ENCODE peak calls at places on chromosomes 1 and 21, in four cellular contexts. A is SK-N-SH, F is K562, M is HepG2. O is an unnamed sample.

GRCh38 chr1:94739521-94740061 is 80.6 kb upstream of the SLC44A3 start:
- DNase-seq in F (no peak), A (no peak), M (no peak), O (no peak)

GRCh38 chr1:87330201-87330953 is 1.7 kb downstream of the LMO4 start:
- DNase-seq in F (peak), M (no peak), A (no peak), O (no peak)

GRCh38 chr1:222794656-222795474 is 20.0 kb upstream of the DISP1 start:
- DNase-seq in A (no peak), F (no peak), M (no peak), O (no peak)

GRCh38 chr1:190478193-190479007 is 736 bp upstream of the BRINP3 start:
- DNase-seq in F (no peak), M (no peak), A (peak), O (peak)

GRCh38 chr1:63108226-63108625 is 214.1 kb upstream of the FOXD3 start:
- DNase-seq in F (no peak), A (no peak), M (no peak), O (no peak)

GRCh38 chr21:41928621-41929220 is 25.1 kb downstream of the C2CD2 start:
- DNase-seq in M (no peak), A (no peak), F (no peak), O (no peak)

GRCh38 chr21:34362136-34362444 is 1.7 kb upstream of the KCNE2 start:
- DNase-seq in M (no peak), F (no peak), A (no peak), O (no peak)

GRCh38 chr1:217091601-217092000 is 368.4 kb upstream of the ESRRG start:
- DNase-seq in A (no peak), M (no peak), F (no peak), O (no peak)

GRCh38 chr1:91803133-91803532 is 82.8 kb downstream of the TGFBR3 start:
- DNase-seq in M (no peak), A (no peak), F (no peak), O (no peak)

GRCh38 chr1:190169311-190170067 is 308.2 kb downstream of the BRINP3 start:
- DNase-seq in M (no peak), A (no peak), F (no peak), O (no peak)

GRCh38 chr1:202577381-202577780 is 132.9 kb downstream of the SYT2 start:
- DNase-seq in A (no peak), F (peak), M (no peak), O (no peak)

GRCh38 chr1:1213153-1213918 is 617 bp downstream of the TNFRSF4 start:
- DNase-seq in M (no peak), A (peak), F (no peak), O (no peak)

GRCh38 chr21:35284199-35284598 is 235.1 kb upstream of the RUNX1 start:
- DNase-seq in A (no peak), F (no peak), M (no peak), O (no peak)

GRCh38 chr1:173267453-173267945 is 60.4 kb upstream of the TNFSF4 start:
- DNase-seq in A (no peak), M (no peak), F (no peak), O (no peak)

GRCh38 chr1:113976609-113977278 is 2.5 kb upstream of the OLFML3 start:
- DNase-seq in M (peak), A (peak), F (peak), O (peak)

GRCh38 chr1:7338439-7338838 is 432.7 kb upstream of the VAMP3 start:
- DNase-seq in M (no peak), A (no peak), F (no peak), O (no peak)

GRCh38 chr1:98298319-98298718 is 363.2 kb upstream of the SNX7 start:
- DNase-seq in M (no peak), F (no peak), A (no peak), O (no peak)

GRCh38 chr1:47507921-47508894 is 70.4 kb downstream of the FOXD2 start:
- DNase-seq in F (peak), A (peak), M (peak), O (no peak)

GRCh38 chr1:160101037-160101716 is 2.8 kb upstream of the IGSF8 start:
- DNase-seq in M (peak), A (peak), F (peak), O (peak)

GRCh38 chr1:153733970-153734369 is 6.1 kb downstream of the INTS3 start:
- DNase-seq in F (no peak), M (no peak), A (no peak), O (no peak)

GRCh38 chr21:32335601-32336575 is 37.2 kb downstream of the MRAP start:
- DNase-seq in M (no peak), F (no peak), A (no peak), O (no peak)

GRCh38 chr1:247131236-247131635 is 27.1 kb upstream of the ZNF669 start:
- DNase-seq in F (no peak), A (no peak), M (no peak), O (no peak)

GRCh38 chr21:35203093-35204021 is 154.3 kb upstream of the RUNX1 start:
- DNase-seq in M (no peak), A (no peak), F (no peak), O (no peak)

GRCh38 chr1:201648066-201648910 is 109.4 kb downstream of the NAV1 start:
- DNase-seq in M (no peak), F (peak), A (peak), O (no peak)

GRCh38 chr21:42117229-42118048 is 46.3 kb downstream of the UMODL1 start:
- DNase-seq in M (peak), F (peak), A (peak), O (peak)

GRCh38 chr1:41696381-41696780 is 211.9 kb upstream of the EDN2 start:
- DNase-seq in A (peak), F (no peak), M (no peak), O (no peak)

GRCh38 chr1:99850458-99850974 is 355 bp downstream of the AGL start:
- DNase-seq in F (no peak), A (no peak), M (no peak), O (no peak)

GRCh38 chr21:33273044-33273443 is 6.9 kb downstream of the IL10RB start:
- DNase-seq in M (no peak), F (no peak), A (no peak), O (no peak)

GRCh38 chr1:227884370-227885134 is 63.2 kb downstream of the WNT9A start:
- DNase-seq in F (peak), M (no peak), A (peak), O (no peak)

GRCh38 chr1:30822966-30823581 is 65.5 kb upstream of the LAPTM5 start:
- DNase-seq in M (no peak), A (no peak), F (no peak), O (no peak)

GRCh38 chr1:2479186-2479585 is 3.1 kb downstream of the PLCH2 start:
- DNase-seq in A (no peak), M (no peak), F (no peak), O (no peak)

GRCh38 chr1:16076871-16077250 is 3.4 kb upstream of the FAM131C start:
- DNase-seq in F (no peak), A (peak), M (no peak), O (peak)

GRCh38 chr1:241976264-241976663 is 18.7 kb downstream of the BECN2 start:
- DNase-seq in A (no peak), F (peak), M (no peak), O (no peak)

GRCh38 chr1:235908742-235909520 is 42.2 kb upstream of the LYST start:
- DNase-seq in A (no peak), M (no peak), F (no peak), O (peak)

GRCh38 chr1:176602388-176603004 is 139.5 kb downstream of the PAPPA2 start:
- DNase-seq in F (no peak), A (no peak), M (no peak), O (no peak)

GRCh38 chr1:31704261-31705079 is 653 bp upstream of the COL16A1 start:
- DNase-seq in M (peak), F (no peak), A (peak), O (no peak)

GRCh38 chr1:229875086-229875485 is 192.0 kb upstream of the GALNT2 start:
- DNase-seq in A (no peak), M (no peak), F (no peak), O (no peak)
- TF ChIP-seq ELF1 in A (no peak), M (no peak), F (no peak), O (no peak)

GRCh38 chr1:205241366-205242030 is 13.8 kb downstream of the TMCC2 start:
- DNase-seq in F (no peak), M (no peak), A (no peak), O (no peak)

GRCh38 chr1:205240118-205240517 is 12.4 kb downstream of the TMCC2 start:
- DNase-seq in M (no peak), F (no peak), A (no peak), O (no peak)

GRCh38 chr1:205237526-205238484 is 10.1 kb downstream of the TMCC2 start:
- DNase-seq in F (peak), A (no peak), M (no peak), O (no peak)

GRCh38 chr1:205240569-205240968 is 12.8 kb downstream of the TMCC2 start:
- DNase-seq in A (no peak), F (no peak), M (no peak), O (no peak)

DNA sequence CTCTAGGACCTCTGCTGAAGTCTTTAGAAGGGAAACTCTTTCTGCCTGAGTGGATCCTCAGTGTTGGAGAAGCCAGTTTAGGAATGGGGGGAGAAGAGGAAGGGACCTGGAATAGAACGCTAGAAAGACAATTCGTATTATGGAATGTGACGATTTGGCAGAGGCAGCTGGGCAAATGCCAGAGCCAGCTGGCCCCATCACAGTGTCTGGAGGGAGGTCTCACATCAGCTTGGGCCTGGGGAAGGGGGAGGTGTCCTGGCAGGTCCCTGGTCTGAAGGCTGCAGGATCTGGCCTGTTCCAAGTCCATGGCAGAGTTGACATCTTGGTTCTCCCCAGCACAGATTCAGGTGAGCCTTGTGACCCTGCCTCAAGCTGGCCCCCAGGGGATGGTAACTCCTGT is 11.3 kb downstream of the TMCC2 start:
- DNase-seq in M (no peak), A (no peak), F (no peak), O (no peak)
- TF ChIP-seq ELF1 in M (no peak), A (no peak), F (no peak), O (no peak)

GRCh38 chr1:206047271-206047670 is 5.7 kb upstream of the RHEX start:
- DNase-seq in M (no peak), F (no peak), A (no peak), O (no peak)

GRCh38 chr1:206049919-206050600 is 2.9 kb upstream of the RHEX start:
- DNase-seq in A (no peak), F (no peak), M (no peak), O (no peak)

GRCh38 chr1:206048582-206048981 is 4.4 kb upstream of the RHEX start:
- DNase-seq in F (no peak), A (no peak), M (peak), O (no peak)

GRCh38 chr1:206049293-206049692 is 3.7 kb upstream of the RHEX start:
- DNase-seq in F (no peak), A (no peak), M (no peak), O (no peak)

DNA sequence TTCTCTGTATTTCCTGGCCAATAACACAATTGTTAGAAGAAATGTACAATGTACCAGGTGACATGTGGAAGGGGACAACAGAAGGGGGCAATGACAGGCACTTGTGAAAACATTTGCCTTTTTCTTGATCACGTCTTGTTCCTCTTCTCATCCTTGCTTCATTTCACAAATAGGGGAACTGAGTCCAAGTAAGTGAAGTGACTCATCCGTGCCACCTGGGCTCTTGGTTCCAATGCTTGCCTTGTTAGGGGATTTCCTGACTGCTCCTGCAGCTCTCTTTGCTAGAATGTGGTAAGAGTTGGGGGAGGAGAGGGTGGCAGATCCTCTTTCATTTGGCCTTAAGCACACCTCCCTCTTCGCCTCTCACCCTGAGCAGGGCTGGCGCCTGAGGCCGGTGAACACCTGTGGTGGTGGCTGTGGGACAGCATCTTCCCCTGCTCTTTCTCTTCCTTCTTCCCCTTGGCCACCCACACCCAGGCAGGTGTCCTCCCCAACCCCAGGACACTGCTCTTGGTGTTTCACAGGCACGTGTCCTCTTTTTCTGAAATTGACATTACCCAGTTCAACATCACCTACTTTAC is 2.2 kb upstream of the RHEX start:
- DNase-seq in M (no peak), A (no peak), F (no peak), O (no peak)
- TF ChIP-seq ELF1 in M (no peak), A (no peak), F (no peak), O (no peak)

GRCh38 chr1:3900969-3901529 is 977 bp upstream of the C1orf174 start:
- DNase-seq in F (peak), A (peak), M (peak), O (peak)

GRCh38 chr1:3900150-3900968 is at the start of gene C1orf174:
- DNase-seq in M (peak), A (peak), F (peak), O (peak)

GRCh38 chr1:3898475-3898735 is 1.7 kb downstream of the C1orf174 start:
- DNase-seq in A (no peak), F (no peak), M (no peak), O (no peak)

GRCh38 chr1:3899776-3900149 is 309 bp downstream of the C1orf174 start:
- DNase-seq in A (peak), M (no peak), F (peak), O (no peak)

GRCh38 chr1:3898994-3899775 is 887 bp downstream of the C1orf174 start:
- DNase-seq in F (no peak), A (no peak), M (peak), O (no peak)
- TF ChIP-seq ELF1 in F (no peak), A (no peak), M (no peak), O (no peak)

DNA sequence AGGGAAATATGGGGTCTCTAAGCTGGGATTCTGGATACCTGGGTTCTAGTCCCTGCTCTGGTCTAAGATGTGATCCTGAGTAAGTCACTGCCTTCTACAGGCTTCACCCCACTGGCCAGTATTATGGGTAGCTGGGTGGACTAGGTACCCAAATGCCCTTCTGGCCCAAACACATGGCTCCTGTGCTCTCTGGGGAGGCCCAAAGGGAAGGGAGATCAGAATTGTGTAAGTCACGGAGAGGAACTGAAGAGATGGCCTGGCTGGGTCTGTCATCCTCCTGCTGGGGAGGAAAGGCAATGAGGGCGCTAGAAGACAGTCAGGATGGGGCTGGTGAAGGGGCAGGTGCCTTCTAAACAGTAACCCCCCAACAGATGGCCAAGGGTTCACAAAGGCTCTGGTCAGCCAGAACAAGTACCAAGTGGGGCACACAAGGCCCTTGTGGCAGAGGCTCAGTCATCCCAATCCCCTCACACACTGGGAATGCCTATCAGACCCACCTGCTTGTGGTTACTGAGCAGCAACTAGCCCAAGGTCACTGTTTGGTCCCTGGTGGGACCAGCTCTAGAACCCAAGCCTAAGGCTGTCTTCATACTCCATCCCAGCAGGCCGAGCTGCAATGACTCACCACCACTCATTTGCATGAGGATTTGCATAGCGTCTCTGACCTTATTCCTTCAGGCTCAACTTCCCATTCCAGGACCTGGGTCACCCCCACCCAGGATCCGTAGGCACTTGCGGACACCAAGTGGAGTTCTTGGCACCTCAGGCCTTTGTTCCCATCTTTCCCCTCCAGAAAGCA is 9.2 kb downstream of the MEF2D start:
- DNase-seq in F (peak), M (no peak), A (no peak), O (no peak)
- TF ChIP-seq ELF1 in F (no peak), M (no peak), A (no peak), O (no peak)

GRCh38 chr1:204628868-204629267 is 56.7 kb downstream of the LRRN2 start:
- DNase-seq in M (no peak), F (no peak), A (no peak), O (no peak)
- TF ChIP-seq ELF1 in M (no peak), F (no peak), A (no peak), O (no peak)

GRCh38 chr1:209190591-209191241 is 392.8 kb upstream of the CAMK1G start:
- DNase-seq in A (peak), F (peak), M (peak), O (peak)
- TF ChIP-seq ELF1 in A (no peak), F (no peak), M (no peak), O (no peak)

DNA sequence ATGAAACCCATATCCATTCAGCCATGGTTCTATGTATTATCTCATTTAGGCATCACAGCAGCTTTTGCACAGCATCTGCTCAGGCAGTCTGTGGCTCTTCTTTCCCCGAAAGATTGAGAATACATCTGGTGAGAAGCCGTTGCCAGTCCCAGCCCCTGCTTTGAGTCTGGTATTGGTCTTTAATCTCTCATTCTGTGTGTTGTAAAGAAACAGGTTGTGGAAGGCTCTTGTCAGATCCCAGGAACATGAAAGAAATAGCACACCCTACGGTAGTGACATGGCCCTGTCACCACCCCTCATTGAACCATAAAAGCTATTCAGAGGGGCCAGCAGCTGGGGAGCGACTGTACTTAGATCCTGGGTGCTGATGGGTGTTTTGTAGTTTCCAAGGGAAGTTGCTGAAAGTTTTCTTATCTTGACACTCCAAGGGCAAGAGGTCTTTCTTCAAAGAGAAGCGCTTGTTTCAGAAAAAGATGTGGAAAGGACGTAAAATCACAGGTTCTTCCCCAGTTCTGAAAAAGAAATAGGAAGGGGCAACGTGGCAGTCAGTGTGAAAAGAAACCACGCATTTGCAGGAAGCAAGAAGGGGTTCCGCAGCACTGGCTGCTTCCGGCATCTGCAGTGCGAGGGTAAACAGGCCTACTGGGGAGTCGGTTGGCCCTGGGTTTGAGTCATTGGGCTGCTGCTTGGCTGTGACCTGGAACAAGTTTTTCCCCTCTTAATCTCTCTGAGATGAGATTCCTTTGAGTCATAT is 145.0 kb downstream of the DHRS3 start:
- DNase-seq in F (peak), M (no peak), A (no peak), O (no peak)
- TF ChIP-seq ELF1 in F (no peak), M (no peak), A (no peak), O (no peak)

GRCh38 chr1:42965339-42965738 is 6.7 kb upstream of the SLC2A1 start:
- DNase-seq in M (no peak), F (no peak), A (no peak), O (no peak)

GRCh38 chr1:42964032-42964812 is 5.6 kb upstream of the SLC2A1 start:
- DNase-seq in F (no peak), M (no peak), A (no peak), O (no peak)

GRCh38 chr1:42961560-42962091 is 3.0 kb upstream of the SLC2A1 start:
- DNase-seq in F (no peak), M (peak), A (no peak), O (no peak)

GRCh38 chr1:42962641-42963377 is 4.1 kb upstream of the SLC2A1 start:
- DNase-seq in M (peak), A (no peak), F (peak), O (no peak)

DNA sequence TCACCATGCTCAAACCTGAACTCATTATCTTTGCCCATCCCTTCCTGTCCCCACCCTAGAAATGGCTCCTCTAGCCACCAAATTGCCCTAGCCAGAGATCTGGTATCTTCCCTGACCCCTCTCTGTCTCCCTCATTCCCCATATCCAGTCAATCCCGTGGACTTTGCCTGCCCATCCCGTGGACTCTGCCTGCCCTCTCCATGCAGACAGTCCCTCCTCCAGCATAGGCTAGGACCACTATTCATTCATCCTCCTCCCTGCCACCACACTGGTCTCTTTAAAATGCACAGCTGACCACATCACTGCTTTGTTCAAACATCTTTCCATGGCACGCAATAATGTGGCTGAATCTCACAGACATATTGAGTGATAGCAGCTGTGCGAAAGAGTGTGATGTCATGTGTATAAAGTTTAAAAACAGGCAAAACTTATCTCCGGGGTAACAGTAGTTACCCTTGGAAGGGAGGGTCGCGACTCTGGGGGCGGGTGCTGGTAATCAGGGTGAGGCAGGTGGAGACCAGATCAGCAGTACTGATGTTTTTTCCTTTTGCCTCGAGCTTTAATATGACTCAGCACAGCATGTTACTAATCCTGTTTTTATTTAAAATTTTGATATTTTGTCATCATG is 4.8 kb upstream of the SLC2A1 start:
- DNase-seq in A (no peak), M (peak), F (peak), O (no peak)
- TF ChIP-seq ELF1 in A (no peak), M (no peak), F (no peak), O (no peak)